ENCODE peak calls at places on chromosomes 11 and 22, in ten cellular contexts. J is dorsolateral prefrontal cortex; A is Peyer's patch; Z is ELF-1; O is substantia nigra; Y is fibroblast of the aortic adventitia; M is activated CD4-positive, alpha-beta memory T cell treated with anti-CD3 and anti-CD28 coated beads for 36 hours; T is T-helper 2 cell; H is GM13977; F is activated T-cell treated with anti-CD3 and anti-CD28 coated beads for 24 hours. S is an unnamed sample.

GRCh38 chr11:2882681-2883110 is 2.9 kb downstream of the CDKN1C start:
- DNase-seq in J (no peak), A (no peak), Z (peak; percentile 31), O (no peak), Y (no peak), M (no peak), T (no peak), H (no peak), F (no peak), S (no peak)

GRCh38 chr22:40107244-40107643 is 70.5 kb upstream of the TNRC6B start:
- DNase-seq in J (no peak), A (no peak), Z (no peak), O (no peak), Y (peak; percentile 33), M (no peak), T (no peak), H (peak; percentile 38), F (no peak), S (no peak)

GRCh38 chr11:64569300-64569970 is 21.6 kb upstream of the SLC22A12 start:
- DNase-seq in J (peak; percentile 21), A (no peak), Z (no peak), O (no peak), Y (no peak), M (no peak), T (no peak), H (no peak), F (no peak), S (no peak)

GRCh38 chr11:97574976-97575665 is 1185.3 kb downstream of the JRKL start:
- DNase-seq in J (no peak), A (no peak), Z (no peak), O (no peak), Y (no peak), M (no peak), T (no peak), H (no peak), F (no peak), S (no peak)

GRCh38 chr11:47466701-47467250 is 17.8 kb upstream of the RAPSN start:
- DNase-seq in J (peak; percentile 76), A (no peak), Z (peak; percentile 30), O (peak; percentile 47), Y (peak; percentile 65), M (no peak), T (no peak), H (no peak), F (no peak), S (peak; percentile 45)

GRCh38 chr22:23305321-23305910 is 125.1 kb downstream of the BCR start:
- DNase-seq in J (peak; percentile 46), A (peak; percentile 5), Z (no peak), O (no peak), Y (peak; percentile 41), M (no peak), T (no peak), H (no peak), F (no peak), S (no peak)

GRCh38 chr22:24432059-24432853 is 4.9 kb downstream of the ADORA2A start:
- DNase-seq in J (peak; percentile 41), A (no peak), Z (no peak), O (no peak), Y (peak; percentile 83), M (no peak), T (no peak), H (no peak), F (no peak), S (peak; percentile 84)

GRCh38 chr11:111327908-111328624 is 29.7 kb downstream of the POU2AF3 start:
- DNase-seq in J (no peak), A (no peak), Z (peak; percentile 23), O (no peak), Y (no peak), M (no peak), T (no peak), H (no peak), F (no peak), S (peak; percentile 44)

GRCh38 chr22:39078329-39078728 is 1.3 kb downstream of the APOBEC3G start:
- DNase-seq in J (no peak), A (no peak), Z (no peak), O (no peak), Y (no peak), M (no peak), T (no peak), H (no peak), F (no peak), S (no peak)

GRCh38 chr22:48551716-48552268 is 1275.9 kb downstream of the BRD1 start:
- DNase-seq in J (no peak), A (no peak), Z (no peak), O (no peak), Y (no peak), M (no peak), T (no peak), H (no peak), F (no peak), S (no peak)

GRCh38 chr11:28505216-28505615 is 397.0 kb downstream of the METTL15 start:
- DNase-seq in J (no peak), A (no peak), Z (no peak), O (no peak), Y (no peak), M (no peak), T (no peak), H (no peak), F (no peak), S (no peak)

GRCh38 chr22:25942126-25942988 is 200.4 kb downstream of the MYO18B start:
- DNase-seq in J (no peak), A (no peak), Z (no peak), O (no peak), Y (no peak), M (no peak), T (no peak), H (no peak), F (no peak), S (no peak)

GRCh38 chr22:37416806-37417205 is 10.5 kb downstream of the ELFN2 start:
- DNase-seq in J (peak; percentile 80), A (no peak), Z (no peak), O (no peak), Y (no peak), M (peak; percentile 55), T (no peak), H (no peak), F (no peak), S (no peak)

GRCh38 chr22:38314992-38315800 is 2.0 kb downstream of the CSNK1E start:
- DNase-seq in J (no peak), A (peak; percentile 67), Z (peak; percentile 25), O (no peak), Y (peak; percentile 25), M (peak; percentile 26), T (no peak), H (no peak), F (no peak), S (no peak)

GRCh38 chr22:41028841-41029240 is 63.6 kb upstream of the EP300 start:
- DNase-seq in J (no peak), A (no peak), Z (no peak), O (no peak), Y (peak; percentile 86), M (no peak), T (no peak), H (no peak), F (no peak), S (no peak)

GRCh38 chr11:37721485-37721884 is 1123.4 kb upstream of the RAG2 start:
- DNase-seq in J (no peak), A (no peak), Z (no peak), O (no peak), Y (peak; percentile 42), M (no peak), T (no peak), H (no peak), F (no peak), S (no peak)

GRCh38 chr22:28002863-28003565 is 84.0 kb upstream of the PITPNB start:
- DNase-seq in J (no peak), A (no peak), Z (no peak), O (no peak), Y (no peak), M (no peak), T (no peak), H (no peak), F (no peak), S (no peak)

GRCh38 chr22:17774206-17774927 is at the start of gene BID:
- DNase-seq in J (no peak), A (peak; percentile 77), Z (no peak), O (no peak), Y (no peak), M (peak; percentile 51), T (no peak), H (peak; percentile 79), F (no peak), S (peak; percentile 54)

GRCh38 chr11:123562166-123562565 is 92.3 kb downstream of the SCN3B start:
- DNase-seq in J (no peak), A (no peak), Z (no peak), O (no peak), Y (no peak), M (no peak), T (no peak), H (no peak), F (no peak), S (no peak)

GRCh38 chr22:42294034-42294985 is 23.9 kb upstream of the TCF20 start:
- DNase-seq in J (no peak), A (peak; percentile 40), Z (peak; percentile 90), O (no peak), Y (peak; percentile 48), M (peak; percentile 38), T (no peak), H (no peak), F (no peak), S (peak; percentile 60)

GRCh38 chr11:118522571-118523072 is 4.7 kb upstream of the TTC36 start:
- DNase-seq in J (no peak), A (no peak), Z (peak; percentile 68), O (no peak), Y (peak; percentile 27), M (no peak), T (no peak), H (no peak), F (no peak), S (no peak)

GRCh38 chr11:3802016-3802790 is 4.8 kb upstream of the NUP98 start:
- DNase-seq in J (no peak), A (no peak), Z (no peak), O (no peak), Y (no peak), M (no peak), T (no peak), H (no peak), F (no peak), S (no peak)

GRCh38 chr22:41587347-41587723 is 2.3 kb downstream of the PMM1 start:
- DNase-seq in J (no peak), A (no peak), Z (no peak), O (no peak), Y (no peak), M (no peak), T (no peak), H (no peak), F (no peak), S (no peak)

GRCh38 chr11:10303558-10304363 is 1.1 kb upstream of the ADM start:
- DNase-seq in J (no peak), A (peak; percentile 59), Z (peak; percentile 76), O (no peak), Y (peak; percentile 41), M (peak; percentile 47), T (no peak), H (no peak), F (no peak), S (peak; percentile 32)

GRCh38 chr11:92266821-92267220 is 42.2 kb downstream of the FAT3 start:
- DNase-seq in J (no peak), A (no peak), Z (no peak), O (no peak), Y (no peak), M (no peak), T (no peak), H (no peak), F (no peak), S (no peak)

GRCh38 chr11:69369945-69370344 is 76.0 kb downstream of the MYEOV start:
- DNase-seq in J (no peak), A (no peak), Z (no peak), O (no peak), Y (no peak), M (no peak), T (no peak), H (no peak), F (no peak), S (no peak)

GRCh38 chr11:110376711-110377324 is 52.9 kb upstream of the FDX1 start:
- DNase-seq in J (no peak), A (peak; percentile 47), Z (peak; percentile 84), O (no peak), Y (peak; percentile 91), M (peak; percentile 32), T (no peak), H (peak; percentile 32), F (peak; percentile 14), S (peak; percentile 85)

GRCh38 chr22:27997538-27997937 is 78.5 kb upstream of the PITPNB start:
- DNase-seq in J (peak; percentile 6), A (no peak), Z (no peak), O (no peak), Y (peak; percentile 28), M (no peak), T (no peak), H (no peak), F (no peak), S (no peak)